ENCODE peak calls at places on chromosomes 11 and 22, in ten cellular contexts. Z, H, K, A, J, M, L, Q, O and G are unnamed samples.

GRCh38 chr22:27699676-27700075 is 101.9 kb downstream of the MN1 start:
- DNase-seq in Z (no peak), H (no peak), K (no peak), A (no peak), J (no peak), M (no peak), L (no peak), Q (no peak), O (peak), G (no peak)

GRCh38 chr11:8288824-8289223 is 25.1 kb upstream of the LMO1 start:
- DNase-seq in Z (no peak), H (no peak), K (no peak), A (no peak), J (no peak), M (no peak), L (peak), Q (no peak), O (no peak), G (no peak)

GRCh38 chr22:23110922-23111527 is 30.8 kb downstream of the RSPH14 start:
- DNase-seq in Z (no peak), H (no peak), K (no peak), A (no peak), J (no peak), M (no peak), L (no peak), Q (no peak), O (no peak), G (no peak)

GRCh38 chr22:24402460-24403192 is 24.8 kb upstream of the ADORA2A start:
- DNase-seq in Z (peak), H (peak), K (peak), A (peak), J (no peak), M (no peak), L (peak), Q (no peak), O (no peak), G (no peak)

GRCh38 chr11:101011881-101012280 is 117.7 kb downstream of the PGR start:
- DNase-seq in Z (no peak), H (no peak), K (no peak), A (no peak), J (no peak), M (no peak), L (no peak), Q (no peak), O (no peak), G (no peak)

GRCh38 chr22:37823134-37823985 is at the start of gene GALR3:
- DNase-seq in Z (no peak), H (no peak), K (no peak), A (no peak), J (no peak), M (no peak), L (no peak), Q (no peak), O (no peak), G (no peak)

GRCh38 chr11:2570211-2570811 is 125.5 kb downstream of the KCNQ1 start:
- DNase-seq in Z (peak), H (no peak), K (no peak), A (no peak), J (no peak), M (peak), L (peak), Q (no peak), O (no peak), G (no peak)

GRCh38 chr11:15276616-15277015 is 161.9 kb downstream of the INSC start:
- DNase-seq in Z (no peak), H (peak), K (no peak), A (no peak), J (no peak), M (no peak), L (no peak), Q (no peak), O (peak), G (no peak)